ENCODE peak calls at places on chromosomes 7 and 10, in ten cellular contexts. S is lower leg skin, F is heart left ventricle, G is esophagus squamous epithelium, M is IMR-90, H is gastrocnemius medialis, E is right lobe of liver, B is tibial nerve, N is A549, P is K562. T is an unnamed sample.

GRCh38 chr7:140621326-140622035 is 19.1 kb downstream of the DENND2A start:
- DNase-seq in S (no peak), F (no peak), G (no peak), M (peak), H (no peak), E (no peak), B (no peak), N (no peak), P (no peak), T (no peak)

GRCh38 chr7:131543298-131543697 is 13.1 kb downstream of the PODXL start:
- DNase-seq in S (no peak), F (no peak), G (no peak), M (no peak), H (no peak), E (no peak), B (no peak), N (no peak), P (no peak), T (no peak)

GRCh38 chr7:95630702-95631458 is 34.6 kb upstream of the PDK4 start:
- DNase-seq in S (no peak), F (no peak), G (no peak), M (no peak), H (no peak), E (no peak), B (no peak), N (no peak), P (no peak), T (no peak)

GRCh38 chr7:32259917-32260596 is 189.8 kb upstream of the PDE1C start:
- DNase-seq in S (no peak), F (no peak), G (no peak), M (no peak), H (no peak), E (no peak), B (no peak), N (no peak), P (no peak), T (no peak)

GRCh38 chr7:92137531-92137930 is 3.3 kb upstream of the CYP51A1 start:
- DNase-seq in S (no peak), F (no peak), G (no peak), M (no peak), H (no peak), E (no peak), B (no peak), N (no peak), P (no peak), T (peak)

GRCh38 chr10:71816421-71816851 is 34.6 kb downstream of the PSAP start:
- DNase-seq in S (no peak), F (no peak), G (no peak), M (no peak), H (no peak), E (no peak), B (no peak), N (no peak), P (no peak), T (no peak)

GRCh38 chr7:6382797-6383196 is 65.0 kb downstream of the DAGLB start:
- DNase-seq in S (no peak), F (no peak), G (no peak), M (no peak), H (no peak), E (no peak), B (no peak), N (no peak), P (no peak), T (peak)

GRCh38 chr7:54880326-54880989 is 121.4 kb upstream of the SEC61G start:
- DNase-seq in S (no peak), F (no peak), G (no peak), M (no peak), H (no peak), E (peak), B (no peak), N (peak), P (no peak), T (no peak)

GRCh38 chr10:110336111-110336721 is 31.5 kb upstream of the SMNDC1 start:
- DNase-seq in S (no peak), F (no peak), G (no peak), M (peak), H (no peak), E (no peak), B (peak), N (peak), P (no peak), T (no peak)

GRCh38 chr10:13716161-13717071 is 129.7 kb downstream of the PRPF18 start:
- DNase-seq in S (no peak), F (peak), G (no peak), M (peak), H (no peak), E (no peak), B (peak), N (no peak), P (no peak), T (no peak)

GRCh38 chr7:31028417-31028988 is 23.6 kb upstream of the ADCYAP1R1 start:
- DNase-seq in S (no peak), F (no peak), G (no peak), M (no peak), H (no peak), E (no peak), B (no peak), N (no peak), P (no peak), T (no peak)

GRCh38 chr7:42790196-42790595 is 121.7 kb downstream of the C7orf25 start:
- DNase-seq in S (no peak), F (no peak), G (no peak), M (peak), H (no peak), E (no peak), B (no peak), N (no peak), P (no peak), T (no peak)

GRCh38 chr10:62456611-62457101 is 82.5 kb downstream of the ZNF365 start:
- DNase-seq in S (no peak), F (no peak), G (no peak), M (peak), H (no peak), E (no peak), B (peak), N (no peak), P (no peak), T (no peak)

GRCh38 chr10:122282253-122282671 is 11.2 kb downstream of the BTBD16 start:
- DNase-seq in S (no peak), F (peak), G (no peak), M (peak), H (no peak), E (no peak), B (no peak), N (no peak), P (no peak), T (no peak)

GRCh38 chr7:36360244-36360643 is 29.4 kb upstream of the ANLN start:
- DNase-seq in S (no peak), F (no peak), G (no peak), M (no peak), H (no peak), E (no peak), B (no peak), N (no peak), P (no peak), T (no peak)

GRCh38 chr7:148623586-148624282 is 33.2 kb downstream of the C7orf33 start:
- DNase-seq in S (no peak), F (no peak), G (no peak), M (peak), H (no peak), E (no peak), B (no peak), N (no peak), P (no peak), T (no peak)

GRCh38 chr10:3701490-3701889 is 83.5 kb downstream of the KLF6 start:
- DNase-seq in S (no peak), F (no peak), G (no peak), M (no peak), H (no peak), E (no peak), B (no peak), N (no peak), P (no peak), T (no peak)

GRCh38 chr10:89915021-89915420 is 213.6 kb downstream of the KIF20B start:
- DNase-seq in S (no peak), F (no peak), G (no peak), M (no peak), H (no peak), E (no peak), B (no peak), N (no peak), P (no peak), T (no peak)

GRCh38 chr10:99630991-99631390 is 10.8 kb upstream of the SLC25A28 start:
- DNase-seq in S (no peak), F (no peak), G (no peak), M (peak), H (no peak), E (no peak), B (no peak), N (no peak), P (no peak), T (no peak)

GRCh38 chr7:30650455-30650854 is 31.8 kb downstream of the CRHR2 start:
- DNase-seq in S (no peak), F (no peak), G (no peak), M (no peak), H (no peak), E (no peak), B (no peak), N (no peak), P (no peak), T (no peak)

GRCh38 chr10:16360001-16360400 is 76.8 kb upstream of the PTER start:
- DNase-seq in S (no peak), F (no peak), G (no peak), M (no peak), H (no peak), E (no peak), B (no peak), N (no peak), P (no peak), T (no peak)

GRCh38 chr10:49361178-49361554 is 34.7 kb downstream of the DRGX start:
- DNase-seq in S (no peak), F (no peak), G (no peak), M (no peak), H (no peak), E (no peak), B (no peak), N (no peak), P (no peak), T (no peak)

GRCh38 chr7:85183296-85183695 is 3.6 kb downstream of the SEMA3D start:
- DNase-seq in S (no peak), F (no peak), G (no peak), M (no peak), H (no peak), E (no peak), B (no peak), N (no peak), P (no peak), T (no peak)

GRCh38 chr7:99373086-99374066 is 1.2 kb upstream of the ARPC1B start:
- DNase-seq in S (no peak), F (no peak), G (no peak), M (no peak), H (no peak), E (no peak), B (no peak), N (no peak), P (no peak), T (no peak)

GRCh38 chr7:99374121-99375064 is at the start of gene ARPC1B:
- DNase-seq in S (peak), F (peak), G (peak), M (peak), H (peak), E (peak), B (peak), N (peak), P (peak), T (peak)

GRCh38 chr7:99372275-99373085 is 2.0 kb upstream of the ARPC1B start:
- DNase-seq in S (no peak), F (no peak), G (no peak), M (peak), H (no peak), E (no peak), B (no peak), N (no peak), P (no peak), T (no peak)

GRCh38 chr7:99371376-99371920 is 3.1 kb upstream of the ARPC1B start:
- DNase-seq in S (no peak), F (no peak), G (no peak), M (no peak), H (no peak), E (no peak), B (no peak), N (no peak), P (no peak), T (no peak)

GRCh38 chr7:99375070-99375807 is 709 bp downstream of the ARPC1B start:
- DNase-seq in S (peak), F (peak), G (no peak), M (peak), H (peak), E (peak), B (peak), N (peak), P (peak), T (peak)
- TF ChIP-seq POLR2A in S (no peak), F (peak), G (no peak), M (no peak), H (no peak), E (peak), B (peak), N (peak), P (no peak), T (no peak)

DNA sequence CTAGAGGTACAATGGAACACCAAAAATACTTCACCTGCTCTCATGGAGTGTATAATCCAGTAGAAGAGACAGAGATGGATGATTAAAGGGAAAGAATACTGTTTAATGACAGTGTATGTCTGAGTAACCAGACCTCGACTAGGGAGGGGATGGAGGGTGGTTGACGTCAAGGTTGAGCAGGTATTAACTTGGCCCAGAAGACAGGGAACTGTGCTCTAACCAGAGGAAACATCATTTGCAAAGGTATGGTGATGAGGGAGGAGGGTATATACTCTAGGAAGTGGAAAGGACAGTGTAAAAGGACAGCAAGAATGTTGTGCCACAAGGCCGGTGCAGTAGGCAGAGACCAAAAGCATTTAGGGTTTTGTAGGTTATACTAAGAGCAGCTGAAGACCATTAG is 2.9 kb downstream of the MIOS start:
- DNase-seq in S (no peak), F (no peak), G (no peak), M (no peak), H (no peak), E (no peak), B (no peak), N (no peak), P (no peak), T (no peak)
- TF ChIP-seq POLR2A in S (no peak), F (no peak), G (no peak), M (no peak), H (no peak), E (no peak), B (no peak), N (no peak), P (no peak), T (no peak)

DNA sequence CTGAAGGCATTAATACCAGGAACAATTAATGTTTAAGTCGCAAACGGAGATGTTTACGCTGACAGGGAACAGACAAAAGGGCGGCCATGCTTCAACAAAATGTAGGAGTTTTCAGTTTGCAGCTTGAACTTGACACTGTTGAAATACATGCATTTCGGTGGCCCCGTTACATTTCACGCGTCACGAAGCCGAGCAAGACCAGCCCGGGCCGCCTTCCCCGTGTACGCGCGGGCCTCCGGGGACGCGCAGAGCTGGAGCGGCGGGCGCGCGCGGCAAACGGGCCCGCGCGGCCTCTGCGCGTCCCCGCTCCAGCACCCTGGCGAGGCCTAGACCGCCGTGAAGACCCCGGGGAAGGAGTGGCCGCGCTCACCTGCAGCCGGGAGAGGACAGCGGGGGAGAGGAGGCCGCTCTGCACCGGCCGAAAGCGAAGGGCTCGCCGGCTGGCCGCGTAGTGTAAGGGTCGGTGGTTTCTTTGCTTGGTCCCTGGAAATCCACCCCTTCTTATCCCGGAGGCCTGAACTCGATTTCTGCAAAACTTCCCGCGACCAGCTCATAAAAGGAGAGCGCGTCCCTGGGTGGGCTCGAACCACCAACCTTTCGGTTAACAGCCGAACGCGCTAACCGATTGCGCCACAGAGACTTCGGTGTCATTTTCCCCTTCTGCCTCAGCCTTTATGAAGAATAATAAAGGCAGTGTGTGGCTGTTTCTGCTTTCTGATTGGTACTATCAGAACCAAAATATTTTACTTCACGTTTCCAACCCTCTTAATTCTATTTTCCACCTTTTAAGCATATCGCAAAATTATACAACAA is 11.3 kb upstream of the EBLN1 start:
- DNase-seq in S (peak), F (peak), G (peak), M (peak), H (peak), E (peak), B (peak), N (peak), P (peak), T (peak)
- TF ChIP-seq POLR2A in S (no peak), F (peak), G (no peak), M (no peak), H (peak), E (peak), B (peak), N (peak), P (peak), T (peak)

GRCh38 chr7:87193912-87194311 is 25.6 kb downstream of the TMEM243 start:
- DNase-seq in S (no peak), F (no peak), G (no peak), M (no peak), H (no peak), E (no peak), B (no peak), N (no peak), P (no peak), T (no peak)
- TF ChIP-seq POLR2A in S (no peak), F (no peak), G (no peak), M (no peak), H (no peak), E (no peak), B (no peak), N (no peak), P (no peak), T (no peak)

GRCh38 chr10:30432631-30433285 is 1.2 kb upstream of the MAP3K8 start:
- DNase-seq in S (no peak), F (peak), G (no peak), M (no peak), H (no peak), E (no peak), B (peak), N (peak), P (peak), T (no peak)

GRCh38 chr10:30435068-30435422 is 1.1 kb downstream of the MAP3K8 start:
- DNase-seq in S (peak), F (peak), G (no peak), M (peak), H (no peak), E (no peak), B (peak), N (peak), P (no peak), T (peak)

GRCh38 chr10:30433779-30434272 is at the start of gene MAP3K8:
- DNase-seq in S (peak), F (peak), G (peak), M (peak), H (peak), E (peak), B (peak), N (peak), P (peak), T (peak)

GRCh38 chr10:30434273-30435067 is 486 bp downstream of the MAP3K8 start:
- DNase-seq in S (peak), F (peak), G (peak), M (peak), H (peak), E (peak), B (peak), N (peak), P (peak), T (peak)

GRCh38 chr10:30433286-30433778 is 652 bp upstream of the MAP3K8 start:
- DNase-seq in S (peak), F (peak), G (peak), M (peak), H (peak), E (peak), B (peak), N (peak), P (no peak), T (peak)
- TF ChIP-seq POLR2A in S (no peak), F (no peak), G (no peak), M (no peak), H (no peak), E (no peak), B (no peak), N (no peak), P (no peak), T (no peak)

GRCh38 chr10:86969421-86970041 is 1.2 kb downstream of the ADIRF start:
- DNase-seq in S (no peak), F (peak), G (no peak), M (peak), H (no peak), E (peak), B (no peak), N (no peak), P (no peak), T (no peak)

GRCh38 chr10:86970152-86970886 is 2.0 kb downstream of the ADIRF start:
- DNase-seq in S (peak), F (peak), G (no peak), M (peak), H (peak), E (no peak), B (peak), N (no peak), P (no peak), T (no peak)

GRCh38 chr10:86972613-86973380 is 4.5 kb downstream of the ADIRF start:
- DNase-seq in S (peak), F (no peak), G (no peak), M (no peak), H (no peak), E (no peak), B (no peak), N (no peak), P (no peak), T (no peak)

GRCh38 chr10:86970887-86971145 is 2.5 kb downstream of the ADIRF start:
- DNase-seq in S (no peak), F (no peak), G (no peak), M (no peak), H (no peak), E (no peak), B (no peak), N (no peak), P (no peak), T (no peak)

DNA sequence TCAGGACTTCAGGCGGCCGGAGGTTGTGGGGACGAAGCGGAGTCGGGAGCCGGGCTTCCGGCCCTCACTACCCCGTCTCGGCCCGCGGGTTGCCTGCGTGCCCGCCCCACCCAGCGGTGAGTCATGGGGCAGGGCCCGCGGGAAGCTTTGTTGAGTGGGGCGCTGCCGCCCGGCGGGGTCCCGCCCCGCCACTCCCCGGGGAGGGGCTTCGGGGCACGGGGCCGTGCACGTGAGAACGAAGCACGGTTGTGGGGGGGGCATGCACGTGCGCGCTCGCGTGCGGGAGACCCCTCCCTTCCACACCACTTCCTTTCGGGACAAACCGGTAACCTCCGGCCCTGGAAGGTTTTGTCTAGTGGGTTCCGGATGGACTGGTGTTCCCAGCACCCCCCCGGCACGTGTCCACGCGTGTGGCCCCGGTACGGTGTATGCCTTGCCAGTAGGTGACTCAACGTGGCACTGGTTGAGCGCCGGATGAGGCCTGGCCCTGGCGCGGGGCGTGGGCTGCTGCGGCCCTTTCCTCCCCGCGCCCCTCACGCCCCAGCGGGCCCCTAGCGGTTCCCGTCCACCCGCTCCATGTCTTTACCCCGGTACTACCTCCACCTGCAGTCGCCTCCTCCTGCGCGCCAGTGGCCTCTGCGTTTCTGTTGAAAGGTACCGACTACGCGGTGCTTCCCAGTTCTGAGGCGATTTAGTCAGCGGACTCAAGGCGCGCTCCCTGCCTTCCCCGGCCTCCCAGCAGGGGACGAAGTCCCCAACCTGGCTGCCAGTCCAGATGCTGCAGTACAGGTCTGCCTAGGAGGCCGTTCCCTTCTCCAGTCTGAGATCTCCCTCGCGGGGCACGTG is 3.1 kb downstream of the ADIRF start:
- DNase-seq in S (peak), F (peak), G (peak), M (peak), H (peak), E (peak), B (peak), N (peak), P (no peak), T (peak)
- TF ChIP-seq POLR2A in S (no peak), F (peak), G (peak), M (peak), H (peak), E (peak), B (peak), N (no peak), P (no peak), T (no peak)